ENCODE peak calls at places on chromosomes 1 and 21, in four cellular contexts. M is CD4-positive, alpha-beta T cell; K is HepG2; O is HCT116. B is an unnamed sample.

GRCh38 chr1:25562101-25562927 is 18.9 kb downstream of the LDLRAP1 start:
- DNase-seq in M (peak; percentile 83), K (peak; percentile 31), O (no peak), B (peak; percentile 26)

GRCh38 chr1:6111991-6112689 is 66.5 kb downstream of the KCNAB2 start:
- DNase-seq in M (no peak), K (no peak), O (no peak), B (no peak)

GRCh38 chr1:18243503-18244175 is 136.0 kb downstream of the IGSF21 start:
- DNase-seq in M (no peak), K (no peak), O (no peak), B (no peak)

GRCh38 chr21:44804762-44805161 is 3.1 kb upstream of the UBE2G2 start:
- DNase-seq in M (no peak), K (no peak), O (no peak), B (no peak)

GRCh38 chr1:184143449-184143848 is 91.9 kb downstream of the TSEN15 start:
- DNase-seq in M (no peak), K (no peak), O (no peak), B (no peak)

GRCh38 chr1:207404849-207405525 is 49.1 kb upstream of the CR2 start:
- DNase-seq in M (no peak), K (peak; percentile 81), O (peak; percentile 65), B (no peak)

GRCh38 chr1:188769181-188769580 is 1708.5 kb downstream of the BRINP3 start:
- DNase-seq in M (no peak), K (no peak), O (no peak), B (no peak)

GRCh38 chr1:192167941-192168685 is 9.9 kb downstream of the RGS18 start:
- DNase-seq in M (no peak), K (no peak), O (no peak), B (no peak)

GRCh38 chr1:229874609-229875008 is 192.4 kb upstream of the GALNT2 start:
- DNase-seq in M (no peak), K (no peak), O (no peak), B (no peak)

GRCh38 chr21:28884481-28884880 is 108.2 kb downstream of the LTN1 start:
- DNase-seq in M (no peak), K (no peak), O (no peak), B (no peak)

GRCh38 chr1:1207254-1207902 is 986 bp upstream of the TNFRSF18 start:
- DNase-seq in M (no peak), K (no peak), O (no peak), B (no peak)

GRCh38 chr1:12387641-12388040 is 157.8 kb downstream of the VPS13D start:
- DNase-seq in M (no peak), K (no peak), O (peak; percentile 16), B (no peak)

GRCh38 chr21:45123440-45123839 is 49.1 kb downstream of the ADARB1 start:
- DNase-seq in M (no peak), K (peak; percentile 53), O (no peak), B (no peak)

GRCh38 chr1:43204394-43204793 is 32.3 kb downstream of the CFAP57 start:
- DNase-seq in M (no peak), K (no peak), O (no peak), B (no peak)

GRCh38 chr21:31366825-31367224 is 22.8 kb upstream of the TIAM1 start:
- DNase-seq in M (no peak), K (no peak), O (peak; percentile 98), B (no peak)

GRCh38 chr1:12616709-12617373 is 1.2 kb downstream of the DHRS3 start:
- DNase-seq in M (no peak), K (no peak), O (no peak), B (no peak)

GRCh38 chr1:241356519-241357365 is at the start of gene RGS7:
- DNase-seq in M (no peak), K (peak; percentile 4), O (no peak), B (no peak)

GRCh38 chr1:241081473-241081872 is 275.5 kb downstream of the RGS7 start:
- DNase-seq in M (no peak), K (no peak), O (no peak), B (no peak)

GRCh38 chr1:14658642-14659041 is 60.2 kb downstream of the KAZN start:
- DNase-seq in M (no peak), K (no peak), O (no peak), B (no peak)

GRCh38 chr21:20997633-20998455 is at the start of gene NCAM2:
- DNase-seq in M (peak; percentile 66), K (peak; percentile 9), O (no peak), B (peak; percentile 45)

GRCh38 chr1:112674986-112675727 is 698 bp downstream of the MOV10 start:
- DNase-seq in M (peak; percentile 44), K (peak; percentile 14), O (no peak), B (peak; percentile 35)

GRCh38 chr1:225987491-225988316 is 11.4 kb downstream of the SDE2 start:
- DNase-seq in M (no peak), K (peak; percentile 28), O (peak; percentile 44), B (no peak)

GRCh38 chr1:234302334-234302962 is 70.8 kb upstream of the COA6 start:
- DNase-seq in M (no peak), K (no peak), O (no peak), B (no peak)

GRCh38 chr1:156419863-156420208 is 50.8 kb downstream of the RHBG start:
- DNase-seq in M (peak; percentile 25), K (peak; percentile 7), O (no peak), B (no peak)

GRCh38 chr1:199422206-199422605 is 605.3 kb upstream of the NR5A2 start:
- DNase-seq in M (no peak), K (no peak), O (peak; percentile 40), B (no peak)

GRCh38 chr1:21574464-21575151 is 65.4 kb downstream of the ALPL start:
- DNase-seq in M (no peak), K (peak; percentile 20), O (no peak), B (no peak)

GRCh38 chr1:25468037-25468436 is 37.3 kb downstream of the MACO1 start:
- DNase-seq in M (no peak), K (no peak), O (no peak), B (no peak)

GRCh38 chr1:32101233-32101681 is 6.6 kb upstream of the KPNA6 start:
- DNase-seq in M (no peak), K (no peak), O (no peak), B (no peak)

GRCh38 chr21:16775056-16775455 is 737.8 kb upstream of the CXADR start:
- DNase-seq in M (no peak), K (no peak), O (no peak), B (no peak)

GRCh38 chr1:224014328-224014649 is 99.6 kb upstream of the FBXO28 start:
- DNase-seq in M (no peak), K (no peak), O (no peak), B (no peak)
- H3K9me3 ChIP-seq in M (no peaks in the 10 kb centered on the region), K (peaks cover 51% of the 10 kb centered on the region), O (peaks cover 34% of the 10 kb centered on the region), B (peaks cover 9% of the 10 kb centered on the region)

GRCh38 chr1:152228831-152229230 is 4.8 kb upstream of the HRNR start:
- DNase-seq in M (no peak), K (no peak), O (no peak), B (no peak)
- H3K9me3 ChIP-seq in M (no peaks in the 10 kb centered on the region), K (no peaks in the 10 kb centered on the region), O (no peaks in the 10 kb centered on the region), B (no peaks in the 10 kb centered on the region)

GRCh38 chr1:2981981-2982614 is 39.2 kb upstream of the ACTRT2 start:
- DNase-seq in M (no peak), K (no peak), O (no peak), B (no peak)
- H3K9me3 ChIP-seq in M (no peaks in the 10 kb centered on the region), K (no peaks in the 10 kb centered on the region), O (no peaks in the 10 kb centered on the region), B (no peaks in the 10 kb centered on the region)

DNA sequence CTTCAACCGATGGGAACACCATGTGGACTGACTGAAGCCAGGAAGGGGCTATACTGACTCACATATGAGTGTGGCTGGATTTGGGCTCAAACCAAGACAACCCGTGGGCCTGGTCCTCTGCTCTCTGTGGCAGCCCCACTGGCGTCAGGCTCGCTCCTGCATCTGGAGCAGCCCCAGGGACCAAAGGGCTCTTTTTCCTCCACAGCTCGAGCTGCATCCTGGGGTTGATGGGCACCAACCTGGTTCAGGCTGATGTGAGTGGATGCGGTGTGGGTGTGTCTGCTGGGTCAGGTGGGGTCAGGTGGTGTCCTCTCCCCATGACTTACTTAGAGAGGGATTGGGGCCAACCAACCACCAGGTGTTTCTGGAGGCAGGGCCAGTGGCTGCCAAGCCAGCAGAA is 303.0 kb upstream of the AJAP1 start:
- DNase-seq in M (no peak), K (no peak), O (no peak), B (no peak)
- H3K9me3 ChIP-seq in M (no peaks in the 10 kb centered on the region), K (no peaks in the 10 kb centered on the region), O (no peaks in the 10 kb centered on the region), B (no peaks in the 10 kb centered on the region)

B was measured in T-helper 17 cell.